ENCODE peak calls at places on chromosomes 1 and 21, in five cellular contexts. J is B cell, X is GM12864, Q is astrocyte, P is fibroblast of lung. D is an unnamed sample.

GRCh38 chr1:26608895-26609294 is 79.3 kb downstream of the RPS6KA1 start:
- DNase-seq in Q (no peak), J (no peak), X (no peak), P (peak), D (no peak)

GRCh38 chr1:173507847-173508209 is 30.7 kb downstream of the PRDX6 start:
- DNase-seq in Q (no peak), J (no peak), P (no peak), X (no peak), D (no peak)

GRCh38 chr1:154609398-154610380 is 1.7 kb upstream of the ADAR start:
- DNase-seq in J (peak), Q (no peak), X (peak), P (no peak), D (peak)

GRCh38 chr1:196808529-196809235 is 10.8 kb upstream of the CFHR1 start:
- DNase-seq in P (no peak), Q (no peak), X (no peak), J (no peak), D (no peak)

GRCh38 chr1:159996653-159997052 is 35.1 kb downstream of the PIGM start:
- DNase-seq in Q (peak), X (no peak), J (no peak), P (peak), D (peak)

GRCh38 chr1:88647749-88648415 is 36.2 kb upstream of the PKN2 start:
- DNase-seq in J (no peak), Q (no peak), P (no peak), X (no peak), D (no peak)

GRCh38 chr1:221644663-221645258 is 97.1 kb downstream of the DUSP10 start:
- DNase-seq in P (no peak), X (no peak), J (no peak), Q (no peak), D (no peak)

GRCh38 chr1:45446950-45447672 is 43.9 kb downstream of the TESK2 start:
- DNase-seq in X (no peak), J (no peak), P (no peak), Q (no peak), D (no peak)

GRCh38 chr1:171438441-171438840 is 46.9 kb upstream of the PRRC2C start:
- DNase-seq in J (no peak), X (no peak), P (peak), Q (peak), D (peak)

GRCh38 chr1:51740652-51741051 is 123.8 kb downstream of the OSBPL9 start:
- DNase-seq in Q (no peak), J (no peak), X (peak), P (no peak), D (no peak)

GRCh38 chr1:4056989-4057388 is 156.9 kb upstream of the C1orf174 start:
- DNase-seq in X (no peak), Q (no peak), P (no peak), J (no peak), D (no peak)

GRCh38 chr21:41366522-41367151 is 4.8 kb downstream of the MX2 start:
- DNase-seq in P (peak), X (no peak), Q (peak), J (no peak), D (no peak)

GRCh38 chr1:21321963-21322680 is 31.9 kb upstream of the ECE1 start:
- DNase-seq in P (no peak), X (no peak), Q (no peak), J (no peak), D (no peak)

GRCh38 chr1:91585982-91586381 is 85.3 kb downstream of the CDC7 start:
- DNase-seq in X (no peak), P (no peak), Q (no peak), J (no peak), D (no peak)

GRCh38 chr1:99858881-99859280 is 8.7 kb downstream of the AGL start:
- DNase-seq in Q (no peak), J (no peak), P (no peak), X (no peak), D (no peak)

GRCh38 chr1:206505702-206506375 is 1.5 kb upstream of the RASSF5 start:
- DNase-seq in P (peak), X (no peak), J (no peak), Q (peak), D (peak)

GRCh38 chr1:179090522-179090921 is 8.7 kb downstream of the TOR3A start:
- DNase-seq in Q (no peak), J (no peak), X (no peak), P (no peak), D (no peak)

GRCh38 chr1:29991025-29991424 is 732.4 kb downstream of the MATN1 start:
- DNase-seq in P (no peak), Q (no peak), X (no peak), J (no peak), D (no peak)

GRCh38 chr1:202575906-202576653 is 134.2 kb downstream of the SYT2 start:
- DNase-seq in J (no peak), P (no peak), X (no peak), Q (peak), D (peak)

GRCh38 chr1:215076312-215076711 is 6.2 kb upstream of the KCNK2 start:
- DNase-seq in Q (peak), J (no peak), P (peak), X (peak), D (peak)

GRCh38 chr1:209860293-209860881 is 32.6 kb downstream of the UTP25 start:
- DNase-seq in J (peak), Q (peak), P (peak), X (peak), D (peak)

GRCh38 chr1:228937851-228938247 is 202.6 kb downstream of the RHOU start:
- DNase-seq in P (peak), Q (no peak), X (no peak), J (no peak), D (no peak)

GRCh38 chr1:29264773-29265389 is 28.6 kb downstream of the PTPRU start:
- DNase-seq in Q (peak), X (no peak), J (no peak), P (peak), D (peak)

GRCh38 chr1:5551274-5551966 is 440.8 kb downstream of the NPHP4 start:
- DNase-seq in Q (no peak), J (no peak), P (no peak), X (no peak), D (no peak)

GRCh38 chr1:36571106-36571505 is 88.4 kb upstream of the CSF3R start:
- DNase-seq in J (no peak), P (no peak), Q (no peak), X (no peak), D (no peak)

GRCh38 chr21:37916795-37917142 is 512 bp upstream of the KCNJ6 start:
- DNase-seq in J (no peak), Q (no peak), X (no peak), P (no peak), D (no peak)

GRCh38 chr1:206912445-206913095 is 9.2 kb downstream of the FCMR start:
- DNase-seq in Q (peak), X (no peak), P (peak), J (peak), D (peak)

GRCh38 chr1:169928438-169929209 is 34.9 kb upstream of the SCYL3 start:
- DNase-seq in X (no peak), Q (peak), J (peak), P (peak), D (peak)

GRCh38 chr1:91736146-91736998 is 149.6 kb downstream of the TGFBR3 start:
- DNase-seq in P (peak), X (no peak), J (no peak), Q (peak), D (peak)

GRCh38 chr1:193321242-193321842 is 134.9 kb upstream of the B3GALT2 start:
- DNase-seq in P (no peak), J (no peak), Q (peak), X (no peak), D (no peak)

DNA sequence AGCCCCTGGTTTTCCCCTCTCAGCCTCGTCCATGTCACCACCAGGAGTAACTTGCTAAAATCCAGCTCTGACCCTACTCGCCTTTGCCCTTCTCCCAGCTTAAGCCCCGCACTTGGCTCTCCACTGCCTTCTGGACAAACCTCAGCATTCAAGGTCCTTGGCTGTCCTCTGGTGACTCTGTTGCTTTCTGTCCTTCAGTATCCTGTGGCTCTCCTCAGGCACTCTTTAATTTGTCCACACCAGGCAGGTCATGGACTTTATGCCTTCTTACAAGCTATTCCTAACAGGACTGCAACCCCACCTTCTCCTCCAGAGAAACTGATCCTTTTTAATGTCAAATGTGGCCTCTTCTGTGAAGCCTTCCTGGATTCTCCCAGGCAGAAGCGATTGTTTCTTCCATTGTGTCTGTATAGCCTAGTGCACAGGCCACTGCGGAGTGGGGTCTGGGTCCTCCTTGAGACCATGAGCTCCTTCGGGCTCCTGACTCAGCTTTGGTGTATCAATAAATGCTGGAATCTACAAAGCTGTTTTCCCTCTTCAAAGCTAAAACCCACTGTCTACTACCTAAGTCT is 26.7 kb upstream of the CTPS1 start:
- DNase-seq in P (no peak), J (no peak), Q (no peak), X (no peak), D (no peak)
- TF ChIP-seq CTCF in P (no peak), J (peak), Q (no peak), X (no peak), D (peak)

DNA sequence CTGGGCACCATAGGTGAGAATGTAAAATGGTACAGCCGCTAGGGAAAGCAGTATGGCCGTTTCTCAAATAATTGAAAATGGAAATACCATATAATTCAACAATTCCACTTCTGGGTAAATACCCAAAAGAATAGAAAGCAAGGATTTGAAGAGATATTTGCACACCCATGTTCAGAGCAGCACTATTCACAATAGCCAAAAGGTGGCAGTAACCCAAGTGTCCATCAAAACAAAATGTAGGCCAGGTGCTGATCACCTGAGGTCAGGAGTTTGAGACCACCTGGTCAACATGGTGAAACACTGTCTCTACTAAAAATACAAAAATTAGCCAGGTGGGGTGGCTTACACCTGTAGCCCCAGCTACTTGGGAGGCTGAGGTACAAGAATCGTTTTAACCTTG is 62.1 kb downstream of the OLIG1 start:
- DNase-seq in X (no peak), J (no peak), Q (no peak), P (no peak), D (no peak)
- TF ChIP-seq CTCF in X (peak), J (no peak), Q (no peak), P (no peak), D (peak)

GRCh38 chr1:22654692-22655091 is 1.7 kb downstream of the C1QB start:
- DNase-seq in J (no peak), P (no peak), Q (no peak), X (no peak), D (no peak)
- TF ChIP-seq CTCF in J (no peak), P (peak), Q (peak), X (peak), D (peak)

DNA sequence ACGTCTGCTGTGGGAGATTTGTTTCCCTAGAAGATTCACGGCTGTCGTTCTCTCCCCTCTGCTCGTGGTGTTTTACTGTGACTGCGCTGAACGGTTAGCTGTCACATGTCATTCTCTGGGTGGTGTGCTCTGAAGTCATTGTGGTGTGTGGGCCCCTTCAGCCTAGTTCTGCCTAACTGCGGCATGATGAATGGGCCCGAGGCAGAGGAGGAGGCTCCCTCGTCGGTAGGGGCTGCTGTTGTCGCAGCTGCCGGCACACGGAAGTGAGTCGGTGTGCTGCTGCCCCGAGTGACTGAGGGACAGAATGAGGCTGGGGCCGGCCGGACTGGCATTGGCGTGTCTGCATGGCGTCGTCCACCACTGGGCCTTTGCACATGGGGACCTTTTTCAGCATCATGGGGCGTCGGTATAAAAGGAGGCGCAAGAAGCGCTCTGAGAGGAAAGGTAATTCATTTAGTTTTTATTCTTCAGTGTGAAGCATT is 77.9 kb downstream of the ADARB1 start:
- DNase-seq in J (peak), P (no peak), X (peak), Q (peak), D (no peak)
- TF ChIP-seq CTCF in J (peak), P (peak), X (peak), Q (peak), D (no peak)

GRCh38 chr1:17849216-17849615 is 94.1 kb downstream of the ACTL8 start:
- DNase-seq in P (peak), X (no peak), J (no peak), Q (no peak), D (no peak)
- TF ChIP-seq CTCF in P (peak), X (no peak), J (no peak), Q (peak), D (peak)

GRCh38 chr1:226599636-226600238 is 51.2 kb downstream of the STUM start:
- DNase-seq in X (no peak), Q (no peak), J (no peak), P (peak), D (no peak)
- TF ChIP-seq CTCF in X (no peak), Q (no peak), J (no peak), P (no peak), D (no peak)

GRCh38 chr1:40040511-40041465 is at the start of gene CAP1:
- DNase-seq in X (peak), P (peak), J (peak), Q (peak), D (peak)
- TF ChIP-seq CTCF in X (no peak), P (no peak), J (no peak), Q (no peak), D (no peak)

GRCh38 chr1:8115769-8116167 is 89.7 kb upstream of the ERRFI1 start:
- DNase-seq in Q (no peak), X (no peak), P (no peak), J (no peak), D (no peak)

GRCh38 chr1:8113257-8114220 is 87.4 kb upstream of the ERRFI1 start:
- DNase-seq in Q (no peak), X (no peak), P (no peak), J (no peak), D (no peak)

GRCh38 chr1:8118031-8118451 is 91.9 kb upstream of the ERRFI1 start:
- DNase-seq in J (no peak), P (no peak), Q (peak), X (no peak), D (no peak)

GRCh38 chr1:8115031-8115768 is 89.1 kb upstream of the ERRFI1 start:
- DNase-seq in P (no peak), X (no peak), J (no peak), Q (no peak), D (no peak)

GRCh38 chr1:8116892-8117262 is 90.8 kb upstream of the ERRFI1 start:
- DNase-seq in Q (peak), J (no peak), X (no peak), P (peak), D (peak)
- TF ChIP-seq CTCF in Q (no peak), J (no peak), X (no peak), P (no peak), D (no peak)

GRCh38 chr1:84672080-84672735 is 18.1 kb downstream of the SSX2IP start:
- DNase-seq in Q (peak), X (no peak), J (no peak), P (no peak), D (no peak)

GRCh38 chr1:84674021-84674420 is 16.2 kb downstream of the SSX2IP start:
- DNase-seq in J (no peak), Q (no peak), X (no peak), P (no peak), D (no peak)

GRCh38 chr1:84669831-84670230 is 20.4 kb downstream of the SSX2IP start:
- DNase-seq in J (no peak), P (peak), X (no peak), Q (no peak), D (no peak)

GRCh38 chr1:84665703-84666317 is 24.5 kb downstream of the SSX2IP start:
- DNase-seq in X (no peak), P (peak), Q (peak), J (no peak), D (no peak)

DNA sequence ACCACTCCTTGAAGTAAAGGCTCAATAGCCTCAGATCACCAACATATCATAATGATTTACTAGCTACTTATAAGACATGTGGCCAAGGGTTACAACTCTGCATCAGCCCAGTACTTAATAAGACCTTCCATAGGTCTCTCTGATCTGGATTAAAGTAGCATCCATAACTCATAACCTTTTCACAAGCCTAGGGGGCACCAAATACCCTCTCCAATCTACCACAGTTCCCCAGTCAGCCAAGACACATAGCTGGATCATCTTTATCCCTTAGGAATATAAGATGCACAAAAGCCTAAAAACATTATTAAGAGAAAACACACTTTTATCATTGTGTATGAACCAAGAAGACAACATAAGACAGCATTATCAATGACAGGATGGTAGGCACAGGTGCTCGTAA is 22.1 kb downstream of the SSX2IP start:
- DNase-seq in Q (no peak), P (peak), X (no peak), J (peak), D (no peak)
- TF ChIP-seq CTCF in Q (no peak), P (peak), X (peak), J (no peak), D (peak)

GRCh38 chr1:16206547-16207317 is 5.7 kb downstream of the ARHGEF19 start:
- DNase-seq in X (peak), Q (peak), P (peak), J (peak), D (peak)

GRCh38 chr1:16205891-16206546 is 6.4 kb downstream of the ARHGEF19 start:
- DNase-seq in J (no peak), Q (no peak), X (no peak), P (no peak), D (no peak)

GRCh38 chr1:16204634-16205332 is 7.7 kb downstream of the ARHGEF19 start:
- DNase-seq in J (peak), P (no peak), Q (no peak), X (no peak), D (no peak)

GRCh38 chr1:16204216-16204615 is 8.2 kb downstream of the ARHGEF19 start:
- DNase-seq in J (no peak), Q (no peak), X (no peak), P (no peak), D (no peak)

GRCh38 chr1:16205333-16205671 is 7.2 kb downstream of the ARHGEF19 start:
- DNase-seq in J (no peak), Q (no peak), P (no peak), X (no peak), D (no peak)
- TF ChIP-seq CTCF in J (no peak), Q (no peak), P (no peak), X (no peak), D (no peak)